ENCODE peak calls at places on chromosomes 5 and 9, in six cellular contexts. B is HCT116, M is K562, P is GM12878, A is HepG2, F is SK-N-SH. Z is an unnamed sample. For H3K79me2, the result is how much of the 10 kb centered on the place peaks cover.

GRCh38 chr5:163612358-163613149 is 107.1 kb downstream of the MAT2B start:
- DNase-seq in P (no peak), A (no peak), F (no peak), M (no peak), B (no peak), Z (peak)

GRCh38 chr5:35125746-35126145 is 78.0 kb upstream of the AGXT2 start:
- DNase-seq in B (no peak), A (peak), M (no peak), P (no peak), F (no peak), Z (no peak)

GRCh38 chr9:104093162-104093561 is 947 bp upstream of the SMC2 start:
- DNase-seq in M (no peak), A (no peak), B (no peak), P (no peak), F (peak), Z (peak)

GRCh38 chr5:142118421-142118686 is 9.8 kb downstream of the NDFIP1 start:
- DNase-seq in B (no peak), P (no peak), M (no peak), A (no peak), F (no peak), Z (no peak)

GRCh38 chr5:112957970-112958773 is 18.4 kb upstream of the DCP2 start:
- DNase-seq in A (peak), P (peak), B (peak), F (no peak), M (peak), Z (no peak)

GRCh38 chr9:133238272-133238850 is 29.3 kb upstream of the OBP2B start:
- DNase-seq in M (peak), A (peak), P (no peak), B (peak), F (peak), Z (peak)

GRCh38 chr5:136424835-136425694 is 59.7 kb upstream of the TRPC7 start:
- DNase-seq in P (no peak), A (peak), M (peak), B (peak), F (peak), Z (peak)

GRCh38 chr9:135366104-135366503 is 113.5 kb upstream of the PPP1R26 start:
- DNase-seq in M (no peak), B (no peak), A (no peak), F (no peak), P (no peak), Z (no peak)

GRCh38 chr9:107976767-107977166 is 487.2 kb upstream of the KLF4 start:
- DNase-seq in P (no peak), F (no peak), B (no peak), A (no peak), M (no peak), Z (no peak)

GRCh38 chr5:157076558-157076957 is 17.6 kb upstream of the HAVCR1 start:
- DNase-seq in B (no peak), P (no peak), F (no peak), A (no peak), M (no peak), Z (no peak)

GRCh38 chr5:493758-494157 is 30.5 kb downstream of the SLC9A3 start:
- DNase-seq in P (no peak), A (no peak), F (no peak), M (no peak), B (no peak), Z (no peak)

GRCh38 chr9:29078063-29078660 is 1504.9 kb upstream of the C9orf72 start:
- DNase-seq in M (no peak), F (no peak), A (no peak), P (no peak), B (no peak), Z (no peak)

GRCh38 chr5:171288066-171288465 is 21.0 kb upstream of the TLX3 start:
- DNase-seq in F (no peak), B (no peak), M (no peak), P (no peak), A (no peak), Z (no peak)

GRCh38 chr5:154642499-154643245 is 112.5 kb upstream of the LARP1 start:
- DNase-seq in B (peak), F (no peak), M (peak), P (no peak), A (peak), Z (peak)

GRCh38 chr9:86321373-86321772 is 32.8 kb downstream of the TUT7 start:
- DNase-seq in M (no peak), A (no peak), B (no peak), P (no peak), F (no peak), Z (no peak)

GRCh38 chr5:169831331-169831730 is 149.0 kb downstream of the INSYN2B start:
- DNase-seq in F (no peak), M (no peak), B (no peak), P (no peak), A (no peak), Z (no peak)

GRCh38 chr5:169828385-169828784 is 151.9 kb downstream of the INSYN2B start:
- DNase-seq in M (no peak), P (no peak), A (no peak), F (no peak), B (no peak), Z (no peak)

GRCh38 chr5:169832236-169832635 is 148.1 kb downstream of the INSYN2B start:
- DNase-seq in M (no peak), B (no peak), P (no peak), F (no peak), A (no peak), Z (no peak)

GRCh38 chr5:169827769-169828168 is 152.5 kb downstream of the INSYN2B start:
- DNase-seq in F (no peak), P (no peak), B (no peak), M (no peak), A (no peak), Z (no peak)

GRCh38 chr5:169826618-169827017 is 153.7 kb downstream of the INSYN2B start:
- DNase-seq in B (no peak), A (no peak), M (peak), F (no peak), P (no peak), Z (peak)
- TF ChIP-seq CTCF in B (peak), A (no peak), M (peak), F (peak), P (peak), Z (peak)

DNA sequence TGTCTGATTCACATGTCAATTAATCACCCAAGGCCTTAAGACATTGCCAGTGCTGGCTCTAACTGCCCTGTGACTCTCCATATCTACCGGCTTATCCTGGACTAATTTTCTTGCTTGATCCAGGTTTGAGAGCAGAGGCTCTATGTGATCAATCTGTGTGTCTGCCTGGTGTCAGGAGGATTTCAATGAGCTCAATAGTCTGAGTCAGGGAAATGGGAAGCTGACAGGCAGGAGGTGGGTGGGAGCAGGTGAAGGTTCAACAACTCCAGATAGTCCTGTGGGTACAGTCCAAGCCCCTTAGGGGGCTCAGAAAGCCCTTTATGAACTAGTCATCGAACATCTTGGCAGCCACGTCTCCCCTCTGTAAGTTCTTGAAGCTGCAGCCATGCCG is 72.2 kb downstream of the SHB start:
- DNase-seq in B (no peak), F (no peak), M (no peak), P (no peak), A (no peak), Z (no peak)
- H3K79me2 ChIP-seq in B (half or more), F (half or more), M (under half), P (under half), A (half or more), Z (under half)

DNA sequence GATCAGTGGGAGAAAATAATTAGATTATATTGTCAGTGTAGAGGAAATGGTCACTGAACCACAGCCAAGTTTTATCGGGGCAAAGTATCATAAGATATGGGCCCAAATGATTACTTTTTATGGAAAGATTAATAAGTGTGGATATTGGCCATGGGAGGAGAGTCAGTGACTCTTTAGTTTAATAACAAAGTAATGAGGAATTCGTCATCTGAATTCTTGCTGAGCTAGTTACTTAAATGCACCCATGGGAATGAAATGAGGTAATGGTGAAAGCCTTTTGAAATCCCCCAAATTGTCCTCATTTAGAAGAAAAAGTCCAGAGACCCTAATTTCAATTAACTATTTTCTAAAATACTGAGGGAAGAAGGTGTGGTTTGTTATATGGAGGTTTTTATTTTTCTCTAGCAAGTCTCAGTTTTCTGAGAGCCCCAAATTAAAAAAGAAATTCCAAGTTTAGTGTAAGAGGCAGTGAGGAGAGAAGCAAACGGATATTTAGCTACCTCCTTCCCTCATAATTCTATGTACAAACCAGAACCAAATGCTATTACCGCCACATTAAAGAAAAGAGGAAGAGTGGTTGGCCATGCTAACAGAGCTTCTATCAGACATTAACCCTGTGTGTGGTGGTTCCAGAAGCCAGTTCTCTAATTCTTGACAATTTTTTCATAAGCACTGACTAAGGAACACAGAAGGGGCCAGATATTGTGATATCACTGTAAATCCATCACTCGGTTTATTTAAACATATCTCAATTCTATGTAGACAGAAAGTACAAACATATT is 37.6 kb upstream of the MRPS30 start:
- DNase-seq in P (no peak), A (no peak), M (no peak), B (no peak), F (peak), Z (no peak)
- TF ChIP-seq REST in P (no peak), A (no peak), M (no peak), B (no peak), F (no peak), Z (no peak)

GRCh38 chr5:81183811-81184748 is 49.0 kb upstream of the CKMT2 start:
- DNase-seq in B (no peak), A (no peak), M (no peak), F (peak), P (no peak), Z (no peak)

GRCh38 chr5:81181576-81182316 is 51.4 kb upstream of the CKMT2 start:
- DNase-seq in B (no peak), M (no peak), A (no peak), P (no peak), F (no peak), Z (peak)

GRCh38 chr5:81187885-81188284 is 45.2 kb upstream of the CKMT2 start:
- DNase-seq in A (no peak), P (no peak), F (no peak), B (no peak), M (no peak), Z (no peak)

GRCh38 chr5:81182396-81183390 is 50.4 kb upstream of the CKMT2 start:
- DNase-seq in M (no peak), A (no peak), P (no peak), B (no peak), F (no peak), Z (no peak)

GRCh38 chr5:81184749-81185110 is 48.4 kb upstream of the CKMT2 start:
- DNase-seq in M (no peak), P (no peak), A (no peak), F (no peak), B (no peak), Z (no peak)
- TF ChIP-seq CTCF in M (no peak), P (no peak), A (no peak), F (no peak), B (no peak), Z (no peak)

GRCh38 chr9:11349187-11349586 is 736.4 kb upstream of the PTPRD start:
- DNase-seq in M (no peak), B (no peak), F (no peak), P (no peak), A (no peak), Z (no peak)
- H3K79me2 ChIP-seq in M (under half), B (under half), F (under half), P (under half), A (under half), Z (under half)

GRCh38 chr5:56330167-56330566 is 97.0 kb upstream of the ANKRD55 start:
- DNase-seq in F (no peak), B (no peak), A (no peak), M (no peak), P (no peak), Z (no peak)
- TF ChIP-seq REST in F (no peak), B (no peak), A (no peak), M (no peak), P (no peak), Z (no peak)

GRCh38 chr9:128995791-128996190 is 32.3 kb downstream of the SH3GLB2 start:
- DNase-seq in A (no peak), P (no peak), M (no peak), F (no peak), B (no peak), Z (no peak)

GRCh38 chr9:128987800-128988199 is 40.3 kb downstream of the NUP188 start:
- DNase-seq in F (no peak), B (no peak), A (no peak), P (no peak), M (no peak), Z (no peak)

GRCh38 chr9:128998462-128998861 is 29.7 kb downstream of the SH3GLB2 start:
- DNase-seq in M (no peak), F (no peak), P (no peak), A (no peak), B (no peak), Z (no peak)

GRCh38 chr9:128992995-128993394 is 35.1 kb downstream of the SH3GLB2 start:
- DNase-seq in A (no peak), F (no peak), M (no peak), P (no peak), B (no peak), Z (peak)
- TF ChIP-seq CTCF in A (peak), F (peak), M (peak), P (peak), B (peak), Z (peak)

GRCh38 chr9:124300312-124300711 is 42.6 kb downstream of the NEK6 start:
- DNase-seq in P (no peak), B (no peak), A (no peak), M (no peak), F (no peak), Z (no peak)
- H3K79me2 ChIP-seq in P (half or more), B (under half), A (half or more), M (under half), F (half or more), Z (under half)